ENCODE peak calls at places on chromosomes 6 and 20, in five cellular contexts. G is Peyer's patch, B is epithelial cell of proximal tubule, E is lower lobe of right lung, R is pancreas. A is an unnamed sample.

GRCh38 chr6:45710304-45710821 is 305.3 kb downstream of the CLIC5 start:
- DNase-seq in G (peak), B (no peak), E (peak), R (no peak), A (no peak)

GRCh38 chr6:72553531-72554202 is 68.2 kb upstream of the KCNQ5 start:
- DNase-seq in G (no peak), B (peak), E (no peak), R (no peak), A (no peak)

GRCh38 chr6:127119361-127120108 is 1.1 kb downstream of the RSPO3 start:
- DNase-seq in G (no peak), B (no peak), E (peak), R (peak), A (no peak)

GRCh38 chr6:144635051-144635450 is 349.9 kb downstream of the UTRN start:
- DNase-seq in G (no peak), B (no peak), E (no peak), R (no peak), A (no peak)

GRCh38 chr6:43953794-43954310 is 173.4 kb downstream of the MRPL14 start:
- DNase-seq in G (no peak), B (no peak), E (no peak), R (no peak), A (no peak)

GRCh38 chr6:163533443-163533842 is 118.9 kb downstream of the QKI start:
- DNase-seq in G (no peak), B (peak), E (no peak), R (no peak), A (no peak)

GRCh38 chr20:53154540-53154939 is 182.4 kb downstream of the TSHZ2 start:
- DNase-seq in G (no peak), B (no peak), E (no peak), R (no peak), A (no peak)

GRCh38 chr20:57379263-57379647 is 11.9 kb upstream of the RBM38 start:
- DNase-seq in G (no peak), B (no peak), E (no peak), R (no peak), A (no peak)

GRCh38 chr20:6636209-6637159 is 131.0 kb upstream of the BMP2 start:
- DNase-seq in G (no peak), B (no peak), E (no peak), R (no peak), A (no peak)

GRCh38 chr6:169618526-169619490 is 83.0 kb downstream of the WDR27 start:
- DNase-seq in G (no peak), B (no peak), E (no peak), R (no peak), A (no peak)

GRCh38 chr20:50020283-50020682 is 37.5 kb downstream of the SNAI1 start:
- DNase-seq in G (no peak), B (no peak), E (no peak), R (no peak), A (no peak)

GRCh38 chr20:36806049-36806448 is 32.5 kb upstream of the DSN1 start:
- DNase-seq in G (no peak), B (no peak), E (no peak), R (no peak), A (no peak)

GRCh38 chr6:81793811-81794210 is 41.3 kb upstream of the TENT5A start:
- DNase-seq in G (no peak), B (no peak), E (no peak), R (no peak), A (no peak)

GRCh38 chr20:44888226-44889103 is 3.0 kb downstream of the YWHAB start:
- DNase-seq in G (no peak), B (no peak), E (no peak), R (no peak), A (no peak)

GRCh38 chr6:135481786-135482369 is 15.7 kb downstream of the AHI1 start:
- DNase-seq in G (no peak), B (no peak), E (no peak), R (no peak), A (no peak)

GRCh38 chr20:43752051-43752360 is 25.2 kb upstream of the GTSF1L start:
- DNase-seq in G (no peak), B (no peak), E (no peak), R (no peak), A (no peak)

GRCh38 chr6:30883743-30884520 is at the start of gene DDR1:
- DNase-seq in G (peak), B (no peak), E (peak), R (peak), A (no peak)

GRCh38 chr6:169583867-169584541 is 117.8 kb downstream of the WDR27 start:
- DNase-seq in G (peak), B (no peak), E (no peak), R (no peak), A (no peak)

DNA sequence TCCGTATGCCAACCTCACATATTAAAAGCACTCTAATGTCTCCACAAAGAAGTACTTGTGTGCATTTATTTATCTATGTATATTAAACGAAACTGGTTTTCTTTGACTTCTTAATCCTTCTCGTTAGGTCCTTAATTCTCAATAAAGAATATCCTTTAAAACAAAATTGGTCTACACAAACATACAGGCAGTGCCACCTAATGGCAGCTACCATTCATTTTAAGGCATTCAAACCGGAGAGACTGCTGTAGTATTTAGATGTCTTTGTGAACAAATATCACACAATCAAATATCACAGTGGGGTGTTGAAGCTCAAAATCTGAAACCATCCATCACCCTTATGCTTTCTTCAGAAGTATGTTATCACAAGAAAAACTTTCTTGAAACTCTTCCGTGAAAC is 96.6 kb upstream of the IRAK1BP1 start:
- DNase-seq in G (no peak), B (no peak), E (no peak), R (no peak), A (no peak)
- TF ChIP-seq CTCF in G (no peak), B (peak), E (no peak), R (no peak), A (no peak)

DNA sequence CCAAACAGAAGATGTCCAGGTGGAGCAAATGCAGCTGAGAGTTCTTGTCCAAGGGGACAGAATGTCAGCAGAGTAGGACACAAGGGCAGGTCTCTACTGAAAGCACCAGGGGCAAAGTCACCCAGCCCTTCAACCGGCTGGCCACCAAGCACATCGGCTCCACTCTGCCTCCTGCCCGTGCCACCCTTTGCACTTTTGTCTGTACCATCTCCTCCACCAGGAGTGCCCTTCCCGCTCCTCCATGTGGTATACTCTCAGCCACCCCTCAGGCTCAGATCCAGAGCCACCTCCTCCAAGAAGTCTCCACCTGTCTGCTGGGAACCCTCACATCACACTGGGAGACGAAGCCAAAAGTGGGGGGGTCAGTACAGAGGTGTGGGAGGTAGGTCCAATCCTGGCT is 4.1 kb upstream of the HSPA12B start:
- DNase-seq in G (no peak), B (no peak), E (no peak), R (no peak), A (no peak)
- TF ChIP-seq CTCF in G (no peak), B (no peak), E (no peak), R (no peak), A (no peak)

GRCh38 chr6:55449219-55449618 is 122.0 kb downstream of the GFRAL start:
- DNase-seq in G (no peak), B (no peak), E (no peak), R (no peak), A (no peak)
- TF ChIP-seq CTCF in G (no peak), B (peak), E (no peak), R (no peak), A (no peak)

DNA sequence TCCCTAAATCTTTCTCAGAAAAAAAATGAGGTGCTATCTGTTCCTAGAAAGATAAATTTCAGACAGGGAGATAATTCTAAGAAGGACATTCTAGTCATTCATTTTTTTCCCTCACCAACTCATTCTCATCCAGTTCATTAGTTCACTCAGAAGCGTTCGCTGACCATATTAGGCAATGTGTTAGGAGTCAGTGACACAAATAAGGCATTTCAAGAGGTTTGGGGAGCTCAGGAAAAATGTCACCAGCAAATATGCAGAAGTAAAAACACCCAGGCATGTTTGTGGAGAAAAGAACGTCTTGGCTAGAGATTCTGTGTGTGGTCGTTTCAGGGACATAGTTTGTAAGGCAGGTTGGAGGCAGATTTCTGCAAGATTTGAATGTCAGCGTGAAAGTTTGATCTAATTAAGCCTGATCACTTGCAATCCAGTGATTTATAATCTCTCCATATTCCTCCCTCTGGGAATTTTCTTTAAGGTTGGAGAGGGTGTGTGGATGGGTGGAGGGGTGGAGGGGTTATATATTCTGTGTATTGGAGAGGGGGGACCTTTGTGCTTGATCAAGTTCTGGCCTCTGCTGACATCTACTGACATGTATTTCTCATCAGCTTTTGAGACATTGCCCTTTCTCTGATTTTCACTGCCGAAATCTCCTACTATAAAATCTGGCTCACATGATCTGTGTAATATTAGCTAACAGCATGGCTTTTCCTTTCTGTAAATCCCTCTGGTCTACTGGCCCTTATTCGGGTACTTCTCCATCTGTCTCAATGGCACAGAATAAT is 3.6 kb downstream of the MYCT1 start:
- DNase-seq in G (no peak), B (no peak), E (no peak), R (no peak), A (no peak)
- TF ChIP-seq CTCF in G (no peak), B (peak), E (no peak), R (no peak), A (no peak)

GRCh38 chr6:123393333-123393732 is 243.4 kb downstream of the TRDN start:
- DNase-seq in G (no peak), B (no peak), E (no peak), R (no peak), A (no peak)
- TF ChIP-seq CTCF in G (no peak), B (peak), E (no peak), R (no peak), A (no peak)

GRCh38 chr20:9215539-9215938 is 146.7 kb downstream of the PLCB4 start:
- DNase-seq in G (no peak), B (no peak), E (no peak), R (no peak), A (no peak)
- TF ChIP-seq CTCF in G (no peak), B (peak), E (peak), R (no peak), A (no peak)

GRCh38 chr6:52498538-52499017 is 78.3 kb downstream of the TRAM2 start:
- DNase-seq in G (peak), B (no peak), E (no peak), R (no peak), A (no peak)

GRCh38 chr6:52497652-52498408 is 77.7 kb downstream of the EFHC1 start:
- DNase-seq in G (peak), B (no peak), E (peak), R (no peak), A (no peak)

GRCh38 chr6:52500268-52501129 is 76.4 kb downstream of the TRAM2 start:
- DNase-seq in G (no peak), B (no peak), E (no peak), R (no peak), A (no peak)

GRCh38 chr6:52499026-52499425 is 77.8 kb downstream of the TRAM2 start:
- DNase-seq in G (no peak), B (no peak), E (no peak), R (no peak), A (no peak)

DNA sequence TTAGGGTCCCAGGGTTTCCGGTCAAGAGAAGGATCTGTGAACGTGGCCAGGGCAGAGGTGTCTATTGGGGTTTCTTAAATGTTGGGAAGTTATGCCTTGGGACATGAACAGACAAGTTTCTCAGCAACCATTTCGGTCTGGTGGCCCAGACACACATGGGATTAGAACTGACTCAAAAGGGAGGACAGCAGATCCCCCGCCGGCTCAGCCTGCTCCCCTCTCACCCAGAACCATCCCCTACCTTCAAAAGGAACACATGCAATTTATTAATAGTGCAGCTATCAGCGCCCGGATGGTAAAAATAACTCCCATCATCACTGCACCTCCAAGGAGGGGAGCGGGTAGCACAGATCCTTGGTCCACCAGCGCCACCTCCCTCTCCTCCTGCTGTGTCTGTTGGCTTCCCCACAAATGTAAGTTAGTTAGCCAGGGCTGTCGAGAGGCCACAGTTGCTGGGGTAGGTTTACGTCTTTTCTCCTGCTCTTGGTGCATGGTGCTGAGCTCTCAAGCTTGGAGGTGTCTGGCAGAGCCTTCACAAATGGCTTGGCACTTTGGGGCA is 77.1 kb downstream of the TRAM2 start:
- DNase-seq in G (no peak), B (no peak), E (no peak), R (no peak), A (no peak)
- TF ChIP-seq CTCF in G (no peak), B (no peak), E (no peak), R (no peak), A (no peak)

A was measured in natural killer cell.